ENCODE peak calls at places on chromosomes 2 and 18, in eight cellular contexts. G is stromal cell of bone marrow; B is neuronal stem cell; D is Right ventricle myocardium superior; M is stimulated activated CD4-positive, alpha-beta T cell treated with anti-CD3 and anti-CD28 coated beads, Interleukin-12 subunit alpha, Interleukin-12 subunit beta, amount 100 ng/mL, for 4 hours; A is NCI-H345; U is NCI-H1417; S is astrocyte of the spinal cord. T is an unnamed sample.

GRCh38 chr18:48002933-48003365 is 72.5 kb upstream of the SMAD2 start:
- DNase-seq in G (no peak), B (no peak), S (peak; percentile 82), U (peak; percentile 40), M (no peak), D (peak; percentile 56), A (no peak), T (peak; percentile 87)

GRCh38 chr2:60553496-60553991 is at the start of gene BCL11A:
- DNase-seq in A (peak; percentile 91), M (no peak), D (peak; percentile 71), U (peak; percentile 41), B (no peak), S (peak; percentile 90), G (no peak), T (peak; percentile 48)

GRCh38 chr2:105487142-105488069 is 88.6 kb upstream of the FHL2 start:
- DNase-seq in M (no peak), G (peak; percentile 90), S (peak; percentile 95), A (no peak), U (no peak), B (no peak), D (peak; percentile 69), T (peak; percentile 87)

GRCh38 chr2:95149397-95149984 is 10.2 kb downstream of the ZNF514 start:
- DNase-seq in D (no peak), M (no peak), B (no peak), U (no peak), G (no peak), A (no peak), S (no peak), T (no peak)

GRCh38 chr2:109098251-109098920 is 30.6 kb upstream of the SH3RF3 start:
- DNase-seq in A (no peak), M (no peak), B (no peak), D (no peak), G (no peak), U (no peak), S (peak; percentile 19), T (no peak)

GRCh38 chr2:232235206-232235605 is 143.3 kb upstream of the ALPP start:
- DNase-seq in U (no peak), B (no peak), D (no peak), M (no peak), A (no peak), G (no peak), S (no peak), T (no peak)

GRCh38 chr2:167939513-167940360 is 307.7 kb downstream of the STK39 start:
- DNase-seq in G (no peak), B (no peak), S (no peak), M (no peak), D (no peak), A (no peak), U (no peak), T (no peak)

GRCh38 chr18:67232991-67233390 is 283.5 kb downstream of the DSEL start:
- DNase-seq in M (no peak), S (no peak), B (no peak), U (no peak), G (no peak), D (no peak), A (no peak), T (no peak)

GRCh38 chr2:158893057-158893456 is 75.4 kb upstream of the TANC1 start:
- DNase-seq in M (no peak), G (no peak), D (no peak), A (no peak), B (no peak), S (peak; percentile 16), U (no peak), T (peak; percentile 64)

GRCh38 chr2:194319222-194319992 is 1337.6 kb upstream of the SLC39A10 start:
- DNase-seq in G (no peak), B (no peak), A (no peak), D (no peak), U (no peak), M (no peak), S (no peak), T (no peak)

T was measured in myocyte.